ENCODE peak calls at places on chromosomes 1 and 21, in eight cellular contexts. One of them, this sample, is unnamed.

GRCh38 chr1:231410041-231410591 is 12.0 kb downstream of the EGLN1 start:
- DNase-seq in globus pallidus: no peak
- DNase-seq in GM03348: no peak
- DNase-seq in occipital lobe: no peak
- DNase-seq in lower lobe of right lung: no peak
- DNase-seq in AG08396: no peak
- DNase-seq in activated T-cell treated with anti-CD3 and anti-CD28 coated beads, Interleukin-2, amount 50 U/mL, for 48 hours: no peak
- DNase-seq in ecto neural progenitor cell: no peak
- DNase-seq in this sample: no peak

GRCh38 chr1:15866696-15867687 is 19.5 kb downstream of the SPEN start:
- DNase-seq in globus pallidus: no peak
- DNase-seq in GM03348: peak
- DNase-seq in occipital lobe: no peak
- DNase-seq in lower lobe of right lung: no peak
- DNase-seq in AG08396: no peak
- DNase-seq in activated T-cell treated with anti-CD3 and anti-CD28 coated beads, Interleukin-2, amount 50 U/mL, for 48 hours: no peak
- DNase-seq in ecto neural progenitor cell: no peak
- DNase-seq in this sample: no peak

GRCh38 chr1:198776602-198777029 is 137.8 kb downstream of the PTPRC start:
- DNase-seq in globus pallidus: peak
- DNase-seq in GM03348: peak
- DNase-seq in occipital lobe: no peak
- DNase-seq in lower lobe of right lung: peak
- DNase-seq in AG08396: peak
- DNase-seq in activated T-cell treated with anti-CD3 and anti-CD28 coated beads, Interleukin-2, amount 50 U/mL, for 48 hours: no peak
- DNase-seq in ecto neural progenitor cell: no peak
- DNase-seq in this sample: no peak

GRCh38 chr1:241640867-241641542 is 836 bp upstream of the CHML start:
- DNase-seq in globus pallidus: peak
- DNase-seq in GM03348: no peak
- DNase-seq in occipital lobe: no peak
- DNase-seq in lower lobe of right lung: no peak
- DNase-seq in AG08396: no peak
- DNase-seq in activated T-cell treated with anti-CD3 and anti-CD28 coated beads, Interleukin-2, amount 50 U/mL, for 48 hours: no peak
- DNase-seq in ecto neural progenitor cell: no peak
- DNase-seq in this sample: no peak

GRCh38 chr1:211812584-211812983 is 18.0 kb downstream of the LPGAT1 start:
- DNase-seq in globus pallidus: no peak
- DNase-seq in GM03348: no peak
- DNase-seq in occipital lobe: no peak
- DNase-seq in lower lobe of right lung: no peak
- DNase-seq in AG08396: no peak
- DNase-seq in activated T-cell treated with anti-CD3 and anti-CD28 coated beads, Interleukin-2, amount 50 U/mL, for 48 hours: no peak
- DNase-seq in ecto neural progenitor cell: no peak
- DNase-seq in this sample: no peak

GRCh38 chr1:172529304-172529703 is 3.6 kb upstream of the SUCO start:
- DNase-seq in globus pallidus: no peak
- DNase-seq in GM03348: no peak
- DNase-seq in occipital lobe: no peak
- DNase-seq in lower lobe of right lung: no peak
- DNase-seq in AG08396: no peak
- DNase-seq in activated T-cell treated with anti-CD3 and anti-CD28 coated beads, Interleukin-2, amount 50 U/mL, for 48 hours: no peak
- DNase-seq in ecto neural progenitor cell: no peak
- DNase-seq in this sample: no peak

GRCh38 chr1:94316836-94317789 is 79.7 kb upstream of the ARHGAP29 start:
- DNase-seq in globus pallidus: no peak
- DNase-seq in GM03348: no peak
- DNase-seq in occipital lobe: no peak
- DNase-seq in lower lobe of right lung: no peak
- DNase-seq in AG08396: no peak
- DNase-seq in activated T-cell treated with anti-CD3 and anti-CD28 coated beads, Interleukin-2, amount 50 U/mL, for 48 hours: no peak
- DNase-seq in ecto neural progenitor cell: no peak
- DNase-seq in this sample: no peak

GRCh38 chr1:18089488-18089887 is 18.1 kb upstream of the IGSF21 start:
- DNase-seq in globus pallidus: no peak
- DNase-seq in GM03348: no peak
- DNase-seq in occipital lobe: no peak
- DNase-seq in lower lobe of right lung: no peak
- DNase-seq in AG08396: no peak
- DNase-seq in activated T-cell treated with anti-CD3 and anti-CD28 coated beads, Interleukin-2, amount 50 U/mL, for 48 hours: no peak
- DNase-seq in ecto neural progenitor cell: no peak
- DNase-seq in this sample: no peak

GRCh38 chr1:30513396-30514136 is 209.8 kb downstream of the MATN1 start:
- DNase-seq in globus pallidus: no peak
- DNase-seq in GM03348: no peak
- DNase-seq in occipital lobe: no peak
- DNase-seq in lower lobe of right lung: no peak
- DNase-seq in AG08396: no peak
- DNase-seq in activated T-cell treated with anti-CD3 and anti-CD28 coated beads, Interleukin-2, amount 50 U/mL, for 48 hours: no peak
- DNase-seq in ecto neural progenitor cell: peak
- DNase-seq in this sample: no peak

GRCh38 chr1:110003747-110004428 is 19.3 kb downstream of the AHCYL1 start:
- DNase-seq in globus pallidus: no peak
- DNase-seq in GM03348: peak
- DNase-seq in occipital lobe: peak
- DNase-seq in lower lobe of right lung: peak
- DNase-seq in AG08396: peak
- DNase-seq in activated T-cell treated with anti-CD3 and anti-CD28 coated beads, Interleukin-2, amount 50 U/mL, for 48 hours: peak
- DNase-seq in ecto neural progenitor cell: peak
- DNase-seq in this sample: peak

GRCh38 chr1:167548059-167548932 is 5.3 kb downstream of the CREG1 start:
- DNase-seq in globus pallidus: no peak
- DNase-seq in GM03348: peak
- DNase-seq in occipital lobe: no peak
- DNase-seq in lower lobe of right lung: no peak
- DNase-seq in AG08396: peak
- DNase-seq in activated T-cell treated with anti-CD3 and anti-CD28 coated beads, Interleukin-2, amount 50 U/mL, for 48 hours: no peak
- DNase-seq in ecto neural progenitor cell: no peak
- DNase-seq in this sample: no peak

GRCh38 chr1:14894811-14895524 is 258.6 kb upstream of the TMEM51 start:
- DNase-seq in globus pallidus: peak
- DNase-seq in GM03348: peak
- DNase-seq in occipital lobe: peak
- DNase-seq in lower lobe of right lung: no peak
- DNase-seq in AG08396: no peak
- DNase-seq in activated T-cell treated with anti-CD3 and anti-CD28 coated beads, Interleukin-2, amount 50 U/mL, for 48 hours: no peak
- DNase-seq in ecto neural progenitor cell: no peak
- DNase-seq in this sample: no peak

GRCh38 chr21:37338671-37339526 is 27.7 kb upstream of the DYRK1A start:
- DNase-seq in globus pallidus: no peak
- DNase-seq in GM03348: peak
- DNase-seq in occipital lobe: no peak
- DNase-seq in lower lobe of right lung: no peak
- DNase-seq in AG08396: peak
- DNase-seq in activated T-cell treated with anti-CD3 and anti-CD28 coated beads, Interleukin-2, amount 50 U/mL, for 48 hours: no peak
- DNase-seq in ecto neural progenitor cell: no peak
- DNase-seq in this sample: peak

GRCh38 chr1:16618719-16619118 is 5.4 kb upstream of the NBPF1 start:
- DNase-seq in globus pallidus: no peak
- DNase-seq in GM03348: no peak
- DNase-seq in occipital lobe: no peak
- DNase-seq in lower lobe of right lung: peak
- DNase-seq in AG08396: no peak
- DNase-seq in activated T-cell treated with anti-CD3 and anti-CD28 coated beads, Interleukin-2, amount 50 U/mL, for 48 hours: peak
- DNase-seq in ecto neural progenitor cell: peak
- DNase-seq in this sample: peak

GRCh38 chr1:212532469-212533235 is 75.9 kb upstream of the ATF3 start:
- DNase-seq in globus pallidus: no peak
- DNase-seq in GM03348: no peak
- DNase-seq in occipital lobe: no peak
- DNase-seq in lower lobe of right lung: no peak
- DNase-seq in AG08396: no peak
- DNase-seq in activated T-cell treated with anti-CD3 and anti-CD28 coated beads, Interleukin-2, amount 50 U/mL, for 48 hours: no peak
- DNase-seq in ecto neural progenitor cell: no peak
- DNase-seq in this sample: no peak

GRCh38 chr1:152034654-152035405 is 2.0 kb downstream of the S100A11 start:
- DNase-seq in globus pallidus: no peak
- DNase-seq in GM03348: peak
- DNase-seq in occipital lobe: no peak
- DNase-seq in lower lobe of right lung: no peak
- DNase-seq in AG08396: peak
- DNase-seq in activated T-cell treated with anti-CD3 and anti-CD28 coated beads, Interleukin-2, amount 50 U/mL, for 48 hours: peak
- DNase-seq in ecto neural progenitor cell: peak
- DNase-seq in this sample: no peak

GRCh38 chr1:17636612-17637011 is 97.1 kb downstream of the ARHGEF10L start:
- DNase-seq in globus pallidus: no peak
- DNase-seq in GM03348: peak
- DNase-seq in occipital lobe: no peak
- DNase-seq in lower lobe of right lung: no peak
- DNase-seq in AG08396: no peak
- DNase-seq in activated T-cell treated with anti-CD3 and anti-CD28 coated beads, Interleukin-2, amount 50 U/mL, for 48 hours: no peak
- DNase-seq in ecto neural progenitor cell: no peak
- DNase-seq in this sample: no peak

GRCh38 chr1:51284487-51284954 is 45.8 kb downstream of the TTC39A start:
- DNase-seq in globus pallidus: no peak
- DNase-seq in GM03348: no peak
- DNase-seq in occipital lobe: no peak
- DNase-seq in lower lobe of right lung: no peak
- DNase-seq in AG08396: no peak
- DNase-seq in activated T-cell treated with anti-CD3 and anti-CD28 coated beads, Interleukin-2, amount 50 U/mL, for 48 hours: no peak
- DNase-seq in ecto neural progenitor cell: no peak
- DNase-seq in this sample: no peak

GRCh38 chr1:112879834-112880233 is 76.2 kb downstream of the SLC16A1 start:
- DNase-seq in globus pallidus: no peak
- DNase-seq in GM03348: no peak
- DNase-seq in occipital lobe: no peak
- DNase-seq in lower lobe of right lung: no peak
- DNase-seq in AG08396: no peak
- DNase-seq in activated T-cell treated with anti-CD3 and anti-CD28 coated beads, Interleukin-2, amount 50 U/mL, for 48 hours: no peak
- DNase-seq in ecto neural progenitor cell: no peak
- DNase-seq in this sample: no peak

GRCh38 chr1:177871633-177872562 is 98.0 kb downstream of the SEC16B start:
- DNase-seq in globus pallidus: no peak
- DNase-seq in GM03348: no peak
- DNase-seq in occipital lobe: no peak
- DNase-seq in lower lobe of right lung: no peak
- DNase-seq in AG08396: no peak
- DNase-seq in activated T-cell treated with anti-CD3 and anti-CD28 coated beads, Interleukin-2, amount 50 U/mL, for 48 hours: no peak
- DNase-seq in ecto neural progenitor cell: no peak
- DNase-seq in this sample: no peak

GRCh38 chr1:198122693-198123092 is 34.1 kb upstream of the NEK7 start:
- DNase-seq in globus pallidus: no peak
- DNase-seq in GM03348: no peak
- DNase-seq in occipital lobe: no peak
- DNase-seq in lower lobe of right lung: no peak
- DNase-seq in AG08396: no peak
- DNase-seq in activated T-cell treated with anti-CD3 and anti-CD28 coated beads, Interleukin-2, amount 50 U/mL, for 48 hours: no peak
- DNase-seq in ecto neural progenitor cell: no peak
- DNase-seq in this sample: no peak

GRCh38 chr21:42644223-42645208 is 8.9 kb upstream of the PDE9A start:
- DNase-seq in globus pallidus: no peak
- DNase-seq in GM03348: no peak
- DNase-seq in occipital lobe: no peak
- DNase-seq in lower lobe of right lung: peak
- DNase-seq in AG08396: peak
- DNase-seq in activated T-cell treated with anti-CD3 and anti-CD28 coated beads, Interleukin-2, amount 50 U/mL, for 48 hours: no peak
- DNase-seq in ecto neural progenitor cell: no peak
- DNase-seq in this sample: peak

GRCh38 chr1:202940561-202940960 is 13.5 kb upstream of the KLHL12 start:
- DNase-seq in globus pallidus: no peak
- DNase-seq in GM03348: no peak
- DNase-seq in occipital lobe: no peak
- DNase-seq in lower lobe of right lung: no peak
- DNase-seq in AG08396: no peak
- DNase-seq in activated T-cell treated with anti-CD3 and anti-CD28 coated beads, Interleukin-2, amount 50 U/mL, for 48 hours: no peak
- DNase-seq in ecto neural progenitor cell: no peak
- DNase-seq in this sample: no peak

GRCh38 chr1:63073530-63074306 is 248.6 kb upstream of the FOXD3 start:
- DNase-seq in globus pallidus: peak
- DNase-seq in GM03348: peak
- DNase-seq in occipital lobe: no peak
- DNase-seq in lower lobe of right lung: no peak
- DNase-seq in AG08396: no peak
- DNase-seq in activated T-cell treated with anti-CD3 and anti-CD28 coated beads, Interleukin-2, amount 50 U/mL, for 48 hours: no peak
- DNase-seq in ecto neural progenitor cell: peak
- DNase-seq in this sample: no peak

GRCh38 chr1:11985851-11986250 is 5.6 kb downstream of the MFN2 start:
- DNase-seq in globus pallidus: no peak
- DNase-seq in GM03348: peak
- DNase-seq in occipital lobe: no peak
- DNase-seq in lower lobe of right lung: no peak
- DNase-seq in AG08396: no peak
- DNase-seq in activated T-cell treated with anti-CD3 and anti-CD28 coated beads, Interleukin-2, amount 50 U/mL, for 48 hours: no peak
- DNase-seq in ecto neural progenitor cell: no peak
- DNase-seq in this sample: no peak

GRCh38 chr1:226975259-226975908 is 35.3 kb downstream of the COQ8A start:
- DNase-seq in globus pallidus: peak
- DNase-seq in GM03348: no peak
- DNase-seq in occipital lobe: peak
- DNase-seq in lower lobe of right lung: no peak
- DNase-seq in AG08396: no peak
- DNase-seq in activated T-cell treated with anti-CD3 and anti-CD28 coated beads, Interleukin-2, amount 50 U/mL, for 48 hours: no peak
- DNase-seq in ecto neural progenitor cell: peak
- DNase-seq in this sample: peak

GRCh38 chr1:168933143-168933840 is 173.2 kb upstream of the ATP1B1 start:
- DNase-seq in globus pallidus: no peak
- DNase-seq in GM03348: no peak
- DNase-seq in occipital lobe: no peak
- DNase-seq in lower lobe of right lung: no peak
- DNase-seq in AG08396: no peak
- DNase-seq in activated T-cell treated with anti-CD3 and anti-CD28 coated beads, Interleukin-2, amount 50 U/mL, for 48 hours: no peak
- DNase-seq in ecto neural progenitor cell: no peak
- DNase-seq in this sample: no peak

This sample was measured in kidney.